ENCODE peak calls at places on chromosomes 4 and X, in five cellular contexts. K, V, X, L and R are unnamed samples.
A peak's percentile ranks its signal among the peaks of the same experiment; 100 is the strongest.

GRCh38 chrX:150038977-150039599 is 100.8 kb upstream of the EOLA2 start:
- DNase-seq in K (no peak), V (no peak), X (no peak), L (no peak), R (no peak)

GRCh38 chr4:74522251-74522991 is 77.5 kb downstream of the AREG start:
- DNase-seq in K (no peak), V (no peak), X (no peak), L (no peak), R (no peak)

GRCh38 chr4:94305468-94306225 is 37.0 kb downstream of the HPGDS start:
- DNase-seq in K (no peak), V (no peak), X (no peak), L (no peak), R (no peak)

GRCh38 chr4:93834371-93835066 is 6.0 kb downstream of the ATOH1 start:
- DNase-seq in K (peak; percentile 77), V (no peak), X (no peak), L (no peak), R (no peak)

GRCh38 chrX:15816886-15817285 is 26.6 kb downstream of the ZRSR2 start:
- DNase-seq in K (peak; percentile 11), V (no peak), X (no peak), L (no peak), R (no peak)

GRCh38 chr4:52877694-52878093 is 15.6 kb downstream of the RASL11B start:
- DNase-seq in K (peak; percentile 53), V (no peak), X (no peak), L (no peak), R (no peak)

GRCh38 chrX:46260502-46260901 is 284.7 kb downstream of the ZNF674 start:
- DNase-seq in K (no peak), V (no peak), X (no peak), L (no peak), R (no peak)

GRCh38 chr4:100898844-100899243 is 381.0 kb upstream of the EMCN start:
- DNase-seq in K (no peak), V (no peak), X (no peak), L (no peak), R (no peak)

GRCh38 chr4:177163532-177163931 is 146.1 kb upstream of the NEIL3 start:
- DNase-seq in K (no peak), V (no peak), X (no peak), L (no peak), R (no peak)

GRCh38 chr4:121567748-121568147 is 129.0 kb downstream of the ANXA5 start:
- DNase-seq in K (no peak), V (no peak), X (no peak), L (no peak), R (no peak)

GRCh38 chr4:183571350-183572076 is 66.7 kb downstream of the ING2 start:
- DNase-seq in K (peak; percentile 37), V (no peak), X (no peak), L (peak; percentile 28), R (peak; percentile 94)

GRCh38 chr4:26067035-26067434 is 153.0 kb downstream of the SMIM20 start:
- DNase-seq in K (no peak), V (no peak), X (no peak), L (no peak), R (no peak)

GRCh38 chrX:23374291-23374690 is 39.6 kb downstream of the PTCHD1 start:
- DNase-seq in K (no peak), V (no peak), X (no peak), L (no peak), R (no peak)

GRCh38 chr4:113435893-113436292 is 325.6 kb downstream of the CAMK2D start:
- DNase-seq in K (peak; percentile 48), V (no peak), X (peak; percentile 84), L (no peak), R (peak; percentile 19)

GRCh38 chr4:113433116-113433515 is 328.4 kb downstream of the CAMK2D start:
- DNase-seq in K (no peak), V (no peak), X (no peak), L (no peak), R (no peak)

GRCh38 chr4:113436360-113436759 is 325.2 kb downstream of the CAMK2D start:
- DNase-seq in K (no peak), V (no peak), X (no peak), L (no peak), R (no peak)

GRCh38 chr4:113434247-113434587 is 327.3 kb downstream of the CAMK2D start:
- DNase-seq in K (no peak), V (no peak), X (no peak), L (no peak), R (no peak)

DNA sequence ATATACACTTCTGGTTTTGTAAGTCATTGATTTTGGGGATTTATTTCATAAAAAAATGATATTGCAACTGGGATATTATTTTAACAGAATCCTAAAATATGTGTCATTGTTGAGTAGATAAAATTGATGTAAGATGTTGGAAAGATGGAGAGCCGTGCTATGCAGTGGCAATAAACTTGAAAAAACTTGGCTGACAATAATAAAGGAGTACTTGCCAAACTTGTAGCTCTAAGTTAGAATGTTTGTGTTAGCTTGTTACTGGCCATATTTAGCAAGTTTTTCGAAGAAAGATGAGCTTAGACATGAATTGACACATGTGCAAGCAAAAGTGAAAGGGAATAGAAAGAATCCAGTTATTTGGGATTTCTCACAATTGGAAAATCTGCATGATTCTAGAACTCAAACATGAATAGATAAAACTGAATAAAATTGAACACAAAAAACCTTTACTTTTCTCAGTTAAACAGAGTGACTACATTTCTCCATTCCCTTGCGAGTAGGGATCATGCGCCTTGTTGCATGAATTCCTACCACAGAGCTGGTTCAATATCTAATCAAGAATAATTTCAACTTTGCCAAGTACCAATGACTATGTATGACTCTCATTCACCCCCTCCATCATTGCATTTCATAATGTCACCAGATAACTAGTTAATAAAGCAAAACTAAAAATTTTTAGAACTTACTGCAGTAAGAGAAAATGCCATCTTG is 327.8 kb downstream of the CAMK2D start:
- DNase-seq in K (no peak), V (no peak), X (no peak), L (no peak), R (no peak)
- H3K4me3 ChIP-seq in K (no peak overlapping the region), V (no peak overlapping the region), X (no peak overlapping the region), L (no peak overlapping the region), R (no peak overlapping the region)

DNA sequence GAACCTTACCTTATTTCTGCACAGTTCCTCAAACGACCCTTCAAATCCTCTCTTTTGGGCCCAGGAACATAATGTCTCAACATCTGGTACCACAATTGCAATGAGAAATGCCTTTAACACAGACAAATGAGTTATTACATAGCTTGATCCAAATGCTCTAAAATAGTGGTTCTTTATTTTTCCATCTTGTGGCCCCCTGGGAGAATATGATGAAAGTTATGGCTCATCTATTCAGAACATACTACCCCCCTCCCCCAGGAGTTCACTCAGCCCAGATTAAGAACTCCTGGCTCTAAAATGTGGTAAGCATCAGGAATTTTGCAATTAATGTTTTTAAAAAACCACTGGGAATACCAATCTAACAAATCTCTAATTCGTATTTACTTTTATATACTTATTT is 23.9 kb upstream of the CENPU start:
- DNase-seq in K (no peak), V (no peak), X (no peak), L (no peak), R (no peak)
- H3K4me1 ChIP-seq in K (no peaks in the 10 kb centered on the region), V (peaks cover 50% of the 10 kb centered on the region), X (no peaks in the 10 kb centered on the region), L (no peaks in the 10 kb centered on the region), R (no peaks in the 10 kb centered on the region)

GRCh38 chr4:128551280-128551679 is 258.2 kb upstream of the JADE1 start:
- DNase-seq in K (no peak), V (no peak), X (no peak), L (no peak), R (no peak)
- H3K4me3 ChIP-seq in K (no peak overlapping the region), V (no peak overlapping the region), X (no peak overlapping the region), L (no peak overlapping the region), R (no peak overlapping the region)

GRCh38 chrX:25021132-25021498 is 5.3 kb upstream of the ARX start:
- DNase-seq in K (no peak), V (no peak), X (no peak), L (no peak), R (no peak)
- H3K4me1 ChIP-seq in K (peaks cover 39% of the 10 kb centered on the region), V (peaks cover 5% of the 10 kb centered on the region), X (peaks cover 11% of the 10 kb centered on the region), L (peaks cover 15% of the 10 kb centered on the region), R (peaks cover 12% of the 10 kb centered on the region)

GRCh38 chr4:119038465-119038864 is 97.2 kb upstream of the MYOZ2 start:
- DNase-seq in K (no peak), V (no peak), X (no peak), L (no peak), R (no peak)
- H3K4me3 ChIP-seq in K (no peak overlapping the region), V (no peak overlapping the region), X (no peak overlapping the region), L (no peak overlapping the region), R (no peak overlapping the region)

GRCh38 chr4:16027626-16028025 is 56.2 kb downstream of the PROM1 start:
- DNase-seq in K (no peak), V (no peak), X (no peak), L (no peak), R (no peak)
- H3K4me1 ChIP-seq in K (peaks cover 38% of the 10 kb centered on the region), V (no peaks in the 10 kb centered on the region), X (no peaks in the 10 kb centered on the region), L (no peaks in the 10 kb centered on the region), R (peaks cover 9% of the 10 kb centered on the region)

GRCh38 chr4:141131738-141132688 is 1.3 kb downstream of the RNF150 start:
- DNase-seq in K (peak; percentile 63), V (peak; percentile 24), X (no peak), L (peak; percentile 10), R (peak; percentile 17)
- H3K4me3 ChIP-seq in K (peak overlapping the region; percentile 92), V (peak overlapping the region; percentile 93), X (no peak overlapping the region), L (peak overlapping the region; percentile 58), R (peak overlapping the region; percentile 42)

GRCh38 chr4:1772869-1773538 is 20.1 kb upstream of the FGFR3 start:
- DNase-seq in K (no peak), V (no peak), X (no peak), L (no peak), R (no peak)
- H3K4me1 ChIP-seq in K (peaks cover 23% of the 10 kb centered on the region), V (no peaks in the 10 kb centered on the region), X (peaks cover 20% of the 10 kb centered on the region), L (peaks cover 7% of the 10 kb centered on the region), R (peaks cover 93% of the 10 kb centered on the region)